ENCODE peak calls at places on chromosomes 6 and 20, in seven cellular contexts. O is NCI-H1092, P is GM23248, R is nucleus accumbens, E is mucosa of descending colon, K is BJ, B is caudate nucleus. N is an unnamed sample.

GRCh38 chr6:27452496-27452897 is 20.4 kb downstream of the ZNF184 start:
- DNase-seq in B (no peak), O (no peak), E (no peak), P (peak), R (no peak), K (no peak), N (no peak)

GRCh38 chr20:48155231-48155630 is 369.9 kb upstream of the SULF2 start:
- DNase-seq in B (no peak), P (no peak), R (no peak), E (no peak), O (peak), K (no peak), N (no peak)

GRCh38 chr6:150327117-150327774 is 41.6 kb upstream of the IYD start:
- DNase-seq in K (no peak), R (no peak), O (no peak), P (peak), E (no peak), B (no peak), N (no peak)

GRCh38 chr6:12791371-12791770 is 74.8 kb downstream of the PHACTR1 start:
- DNase-seq in O (no peak), R (no peak), P (peak), K (no peak), B (no peak), E (no peak), N (no peak)

GRCh38 chr20:52552181-52552872 is 360.7 kb upstream of the ZFP64 start:
- DNase-seq in P (peak), R (no peak), K (peak), B (no peak), E (no peak), O (no peak), N (no peak)

GRCh38 chr6:4727671-4728435 is 48.4 kb upstream of the CDYL start:
- DNase-seq in P (peak), E (peak), B (no peak), O (no peak), K (no peak), R (no peak), N (no peak)

GRCh38 chr6:35486005-35486925 is 10.6 kb downstream of the TEAD3 start:
- DNase-seq in B (no peak), R (no peak), E (peak), K (no peak), O (no peak), P (no peak), N (no peak)

GRCh38 chr6:73955800-73956199 is 259.8 kb downstream of the CD109 start:
- DNase-seq in R (no peak), B (no peak), O (no peak), P (no peak), K (no peak), E (no peak), N (no peak)

GRCh38 chr6:6895929-6896328 is 211.8 kb upstream of the RREB1 start:
- DNase-seq in P (no peak), R (no peak), B (no peak), K (no peak), E (no peak), O (no peak), N (no peak)

GRCh38 chr6:51892750-51893149 is 194.7 kb downstream of the PKHD1 start:
- DNase-seq in E (no peak), P (no peak), K (no peak), B (no peak), O (no peak), R (no peak), N (no peak)

GRCh38 chr20:46576774-46577395 is 26.4 kb upstream of the OCSTAMP start:
- DNase-seq in P (no peak), K (no peak), O (no peak), E (no peak), R (no peak), B (no peak), N (no peak)

GRCh38 chr20:43068482-43068881 is 121.2 kb downstream of the PTPRT start:
- DNase-seq in R (no peak), K (no peak), B (no peak), O (no peak), E (no peak), P (no peak), N (no peak)

GRCh38 chr20:8721098-8721497 is 347.8 kb upstream of the PLCB4 start:
- DNase-seq in O (peak), K (no peak), B (no peak), R (no peak), P (peak), E (no peak), N (no peak)

GRCh38 chr6:117477988-117478852 is 4.3 kb upstream of the DCBLD1 start:
- DNase-seq in O (no peak), B (no peak), R (no peak), P (no peak), K (no peak), E (no peak), N (no peak)

GRCh38 chr20:49386848-49387605 is 95.4 kb downstream of the KCNB1 start:
- DNase-seq in P (peak), R (no peak), O (peak), K (no peak), B (no peak), E (no peak), N (no peak)

GRCh38 chr20:2729251-2729713 is 36.7 kb downstream of the EBF4 start:
- DNase-seq in E (no peak), B (no peak), K (no peak), R (no peak), P (no peak), O (no peak), N (no peak)

GRCh38 chr6:118869350-118869749 is 24.6 kb upstream of the ASF1A start:
- DNase-seq in P (peak), E (no peak), B (no peak), O (no peak), K (no peak), R (no peak), N (no peak)

GRCh38 chr6:26379236-26380139 is 3.4 kb upstream of the BTN2A2 start:
- DNase-seq in O (no peak), R (no peak), K (no peak), P (no peak), B (no peak), E (no peak), N (no peak)

GRCh38 chr20:63074182-63074581 is 67.4 kb upstream of the BHLHE23 start:
- DNase-seq in K (no peak), O (no peak), E (no peak), P (no peak), R (no peak), B (no peak), N (no peak)

GRCh38 chr6:137878810-137879285 is 11.8 kb downstream of the TNFAIP3 start:
- DNase-seq in K (no peak), O (no peak), B (no peak), P (no peak), E (peak), R (no peak), N (peak)

GRCh38 chr6:11712760-11713159 is 65.8 kb downstream of the ADTRP start:
- DNase-seq in O (no peak), P (peak), B (no peak), E (no peak), R (no peak), K (no peak), N (no peak)

GRCh38 chr6:147808631-147809030 is 300.1 kb downstream of the SAMD5 start:
- DNase-seq in O (no peak), E (no peak), R (no peak), K (no peak), P (no peak), B (no peak), N (no peak)

GRCh38 chr6:169158182-169158573 is 95.5 kb downstream of the THBS2 start:
- DNase-seq in P (peak), O (peak), E (no peak), R (no peak), K (no peak), B (no peak), N (no peak)

GRCh38 chr6:15628499-15629131 is 34.2 kb downstream of the DTNBP1 start:
- DNase-seq in K (peak), B (no peak), O (no peak), R (no peak), P (peak), E (no peak), N (no peak)

GRCh38 chr6:70413829-70414494 is 654 bp downstream of the FAM135A start:
- DNase-seq in K (no peak), O (no peak), R (no peak), B (peak), P (peak), E (no peak), N (no peak)

GRCh38 chr6:41462980-41463930 is 82.9 kb upstream of the FOXP4 start:
- DNase-seq in E (no peak), B (no peak), P (peak), R (no peak), K (no peak), O (no peak), N (no peak)

GRCh38 chr20:44092551-44093248 is 94.3 kb downstream of the JPH2 start:
- DNase-seq in B (no peak), E (no peak), P (peak), R (no peak), K (no peak), O (no peak), N (no peak)

GRCh38 chr20:20076297-20077065 is 24.1 kb downstream of the CFAP61 start:
- DNase-seq in E (no peak), O (no peak), K (peak), R (no peak), B (peak), P (peak), N (no peak)

GRCh38 chr6:145669627-145670034 is 65.7 kb downstream of the EPM2A start:
- DNase-seq in B (no peak), R (no peak), K (peak), O (no peak), E (no peak), P (peak), N (no peak)

GRCh38 chr20:62642666-62643520 is 590 bp downstream of the SLCO4A1 start:
- DNase-seq in O (peak), K (no peak), R (no peak), P (peak), B (peak), E (peak), N (peak)

GRCh38 chr6:128271527-128271926 is 248.9 kb downstream of the PTPRK start:
- DNase-seq in E (no peak), B (no peak), P (peak), K (no peak), R (no peak), O (no peak), N (no peak)

GRCh38 chr20:14454296-14454695 is 116.9 kb upstream of the FLRT3 start:
- DNase-seq in E (no peak), K (no peak), P (no peak), R (no peak), B (no peak), O (no peak), N (no peak)

GRCh38 chr6:33172307-33173227 is 19.7 kb downstream of the COL11A2 start:
- DNase-seq in P (peak), B (no peak), E (no peak), K (no peak), O (no peak), R (no peak), N (no peak)

GRCh38 chr6:93222071-93222851 is 197.1 kb downstream of the EPHA7 start:
- DNase-seq in R (no peak), B (no peak), K (no peak), E (no peak), O (no peak), P (no peak), N (no peak)

GRCh38 chr6:19988555-19988954 is 151.4 kb downstream of the ID4 start:
- DNase-seq in O (no peak), K (no peak), B (no peak), E (no peak), R (no peak), P (peak), N (no peak)

N was measured in central memory CD8-positive, alpha-beta T cell.